ENCODE peak calls at places on chromosome 20, in eight cellular contexts. One of them, this sample, is unnamed.
A peak's percentile ranks its signal among the peaks of the same experiment; 100 is the strongest.

GRCh38 chr20:3077618-3078134 is 6.3 kb downstream of the OXT start:
- DNase-seq in hepatocyte: no peak
- DNase-seq in SJSA1: no peak
- DNase-seq in mucosa of descending colon: no peak
- DNase-seq in NCI-H2081: no peak
- DNase-seq in activated B cell treated with CpG ODN at 0.5 μM for 24 hours: no peak
- DNase-seq in WTC11: no peak
- DNase-seq in T-cell: no peak
- DNase-seq in this sample: no peak

GRCh38 chr20:39358052-39358451 is 395.9 kb downstream of the DHX35 start:
- DNase-seq in NCI-H2081: no peak
- DNase-seq in SJSA1: no peak
- DNase-seq in hepatocyte: peak; percentile 10
- DNase-seq in T-cell: no peak
- DNase-seq in activated B cell treated with CpG ODN at 0.5 μM for 24 hours: no peak
- DNase-seq in mucosa of descending colon: peak; percentile 24
- DNase-seq in WTC11: no peak
- DNase-seq in this sample: peak; percentile 8

GRCh38 chr20:1061484-1062221 is 56.7 kb upstream of the PSMF1 start:
- DNase-seq in SJSA1: no peak
- DNase-seq in T-cell: no peak
- DNase-seq in mucosa of descending colon: no peak
- DNase-seq in NCI-H2081: no peak
- DNase-seq in activated B cell treated with CpG ODN at 0.5 μM for 24 hours: no peak
- DNase-seq in hepatocyte: no peak
- DNase-seq in WTC11: no peak
- DNase-seq in this sample: no peak

GRCh38 chr20:57788936-57789613 is 79.3 kb upstream of the PMEPA1 start:
- DNase-seq in WTC11: no peak
- DNase-seq in NCI-H2081: no peak
- DNase-seq in hepatocyte: no peak
- DNase-seq in T-cell: no peak
- DNase-seq in activated B cell treated with CpG ODN at 0.5 μM for 24 hours: no peak
- DNase-seq in mucosa of descending colon: no peak
- DNase-seq in SJSA1: no peak
- DNase-seq in this sample: no peak

GRCh38 chr20:38227578-38228360 is 32.8 kb downstream of the KIAA1755 start:
- DNase-seq in NCI-H2081: no peak
- DNase-seq in hepatocyte: no peak
- DNase-seq in T-cell: no peak
- DNase-seq in WTC11: no peak
- DNase-seq in mucosa of descending colon: no peak
- DNase-seq in activated B cell treated with CpG ODN at 0.5 μM for 24 hours: no peak
- DNase-seq in SJSA1: no peak
- DNase-seq in this sample: no peak

GRCh38 chr20:64093013-64093503 is 8.9 kb upstream of the LKAAEAR1 start:
- DNase-seq in T-cell: no peak
- DNase-seq in SJSA1: no peak
- DNase-seq in WTC11: no peak
- DNase-seq in activated B cell treated with CpG ODN at 0.5 μM for 24 hours: no peak
- DNase-seq in NCI-H2081: no peak
- DNase-seq in mucosa of descending colon: no peak
- DNase-seq in hepatocyte: no peak
- DNase-seq in this sample: no peak

GRCh38 chr20:60470366-60470765 is 512.1 kb downstream of the CDH26 start:
- DNase-seq in T-cell: no peak
- DNase-seq in SJSA1: no peak
- DNase-seq in hepatocyte: no peak
- DNase-seq in activated B cell treated with CpG ODN at 0.5 μM for 24 hours: no peak
- DNase-seq in NCI-H2081: no peak
- DNase-seq in mucosa of descending colon: no peak
- DNase-seq in WTC11: no peak
- DNase-seq in this sample: no peak

GRCh38 chr20:38799248-38799647 is 6.2 kb upstream of the PPP1R16B start:
- DNase-seq in NCI-H2081: no peak
- DNase-seq in WTC11: no peak
- DNase-seq in activated B cell treated with CpG ODN at 0.5 μM for 24 hours: no peak
- DNase-seq in SJSA1: no peak
- DNase-seq in hepatocyte: no peak
- DNase-seq in T-cell: no peak
- DNase-seq in mucosa of descending colon: no peak
- DNase-seq in this sample: no peak

GRCh38 chr20:19942611-19943010 is 74.6 kb upstream of the NAA20 start:
- DNase-seq in SJSA1: no peak
- DNase-seq in NCI-H2081: no peak
- DNase-seq in T-cell: no peak
- DNase-seq in activated B cell treated with CpG ODN at 0.5 μM for 24 hours: no peak
- DNase-seq in WTC11: no peak
- DNase-seq in mucosa of descending colon: no peak
- DNase-seq in hepatocyte: no peak
- DNase-seq in this sample: no peak

GRCh38 chr20:53220482-53221307 is 248.5 kb downstream of the TSHZ2 start:
- DNase-seq in NCI-H2081: no peak
- DNase-seq in activated B cell treated with CpG ODN at 0.5 μM for 24 hours: no peak
- DNase-seq in SJSA1: no peak
- DNase-seq in T-cell: no peak
- DNase-seq in mucosa of descending colon: no peak
- DNase-seq in hepatocyte: no peak
- DNase-seq in WTC11: no peak
- DNase-seq in this sample: peak; percentile 44

GRCh38 chr20:38888059-38888831 is 38.0 kb upstream of the FAM83D start:
- DNase-seq in mucosa of descending colon: no peak
- DNase-seq in activated B cell treated with CpG ODN at 0.5 μM for 24 hours: no peak
- DNase-seq in WTC11: no peak
- DNase-seq in hepatocyte: peak; percentile 17
- DNase-seq in NCI-H2081: no peak
- DNase-seq in SJSA1: no peak
- DNase-seq in T-cell: no peak
- DNase-seq in this sample: no peak

GRCh38 chr20:44733341-44734069 is 12.2 kb upstream of the KCNK15 start:
- DNase-seq in T-cell: peak; percentile 16
- DNase-seq in NCI-H2081: peak; percentile 43
- DNase-seq in WTC11: peak; percentile 84
- DNase-seq in activated B cell treated with CpG ODN at 0.5 μM for 24 hours: peak; percentile 27
- DNase-seq in hepatocyte: peak; percentile 85
- DNase-seq in SJSA1: peak; percentile 64
- DNase-seq in mucosa of descending colon: peak; percentile 76
- DNase-seq in this sample: peak; percentile 76

This sample was measured in trophoblast cell.